ENCODE peak calls at places on chromosomes 6 and 20, in four cellular contexts. B is upper lobe of right lung, L is Panc1, J is H1. E is an unnamed sample.

GRCh38 chr6:163170294-163170883 is 244.1 kb upstream of the QKI start:
- DNase-seq in J (no peak), L (peak), B (no peak), E (no peak)

GRCh38 chr6:126067080-126067479 is 80.7 kb downstream of the TRMT11 start:
- DNase-seq in J (no peak), B (no peak), L (no peak), E (no peak)

GRCh38 chr6:81171991-81172740 is 580.3 kb downstream of the TENT5A start:
- DNase-seq in B (no peak), L (no peak), J (no peak), E (no peak)

GRCh38 chr6:4687989-4688947 is 87.9 kb upstream of the CDYL start:
- DNase-seq in B (no peak), L (peak), J (no peak), E (no peak)

GRCh38 chr6:37319856-37320255 is 33.9 kb upstream of the RNF8 start:
- DNase-seq in L (no peak), B (no peak), J (no peak), E (no peak)

GRCh38 chr20:63503524-63503923 is 4.6 kb upstream of the EEF1A2 start:
- DNase-seq in J (no peak), L (no peak), B (no peak), E (no peak)

GRCh38 chr6:140344149-140344913 is 969.9 kb upstream of the CITED2 start:
- DNase-seq in L (no peak), J (no peak), B (no peak), E (no peak)

GRCh38 chr6:23334360-23334759 is 765.0 kb downstream of the HDGFL1 start:
- DNase-seq in J (no peak), B (no peak), L (no peak), E (no peak)

GRCh38 chr6:13065596-13065995 is 262.7 kb downstream of the TBC1D7 start:
- DNase-seq in B (no peak), L (no peak), J (no peak), E (no peak)

GRCh38 chr6:158039571-158040050 is 57.9 kb downstream of the SYNJ2 start:
- DNase-seq in L (no peak), J (no peak), B (peak), E (no peak)

GRCh38 chr6:151284431-151285060 is 44.8 kb downstream of the AKAP12 start:
- DNase-seq in B (no peak), J (no peak), L (no peak), E (no peak)

GRCh38 chr20:20955837-20956236 is 150.3 kb downstream of the LINC00237 start:
- DNase-seq in L (no peak), B (no peak), J (no peak), E (no peak)

GRCh38 chr6:99894815-99895214 is 99.2 kb downstream of the MCHR2 start:
- DNase-seq in J (no peak), B (no peak), L (no peak), E (no peak)

GRCh38 chr6:89200706-89201215 is 16.4 kb downstream of the GABRR1 start:
- DNase-seq in B (no peak), L (no peak), J (no peak), E (no peak)

GRCh38 chr20:33733654-33734576 is 2.1 kb downstream of the ZNF341 start:
- DNase-seq in B (no peak), L (no peak), J (no peak), E (no peak)

GRCh38 chr20:40863337-40863919 is 165.2 kb upstream of the TOP1 start:
- DNase-seq in B (no peak), J (no peak), L (no peak), E (no peak)

GRCh38 chr6:118456982-118457381 is 91.1 kb upstream of the PLN start:
- DNase-seq in L (no peak), J (no peak), B (no peak), E (no peak)

GRCh38 chr6:56475736-56476457 is 166.8 kb downstream of the DST start:
- DNase-seq in J (no peak), L (no peak), B (no peak), E (no peak)

GRCh38 chr6:146905313-146905712 is 298.9 kb upstream of the STXBP5 start:
- DNase-seq in L (no peak), J (no peak), B (no peak), E (peak)

GRCh38 chr20:34177060-34177459 is 64.2 kb upstream of the ASIP start:
- DNase-seq in B (no peak), L (no peak), J (no peak), E (no peak)

GRCh38 chr6:53189554-53189953 is 40.9 kb upstream of the GCM1 start:
- DNase-seq in B (no peak), L (no peak), J (no peak), E (no peak)

GRCh38 chr20:2750343-2751251 is 49.8 kb downstream of the CPXM1 start:
- DNase-seq in L (no peak), J (no peak), B (peak), E (no peak)

GRCh38 chr6:44113396-44113795 is 13.9 kb downstream of the MRPL14 start:
- DNase-seq in L (no peak), B (no peak), J (no peak), E (no peak)

DNA sequence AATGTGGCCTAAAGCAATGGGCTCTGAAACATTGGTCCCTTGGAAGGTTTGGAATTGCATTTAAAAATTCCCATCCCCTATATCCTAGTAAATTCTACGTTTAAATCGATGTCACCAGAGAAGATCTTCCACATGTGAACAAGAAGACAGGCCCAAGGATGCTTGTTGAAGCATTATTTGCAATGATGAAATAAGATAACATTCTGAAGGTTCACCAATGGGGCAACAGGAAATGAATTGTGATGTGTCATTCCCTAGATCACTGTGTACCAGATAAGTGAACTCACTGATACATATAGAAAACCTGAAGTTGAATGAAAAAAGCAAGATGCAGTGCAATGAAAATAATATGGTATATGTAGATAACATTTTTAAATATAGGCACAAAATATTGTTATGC is 464.3 kb upstream of the BTBD3 start:
- DNase-seq in B (no peak), L (peak), J (no peak), E (no peak)
- H3K27ac ChIP-seq in B (no peak), L (peak), J (no peak), E (no peak)

DNA sequence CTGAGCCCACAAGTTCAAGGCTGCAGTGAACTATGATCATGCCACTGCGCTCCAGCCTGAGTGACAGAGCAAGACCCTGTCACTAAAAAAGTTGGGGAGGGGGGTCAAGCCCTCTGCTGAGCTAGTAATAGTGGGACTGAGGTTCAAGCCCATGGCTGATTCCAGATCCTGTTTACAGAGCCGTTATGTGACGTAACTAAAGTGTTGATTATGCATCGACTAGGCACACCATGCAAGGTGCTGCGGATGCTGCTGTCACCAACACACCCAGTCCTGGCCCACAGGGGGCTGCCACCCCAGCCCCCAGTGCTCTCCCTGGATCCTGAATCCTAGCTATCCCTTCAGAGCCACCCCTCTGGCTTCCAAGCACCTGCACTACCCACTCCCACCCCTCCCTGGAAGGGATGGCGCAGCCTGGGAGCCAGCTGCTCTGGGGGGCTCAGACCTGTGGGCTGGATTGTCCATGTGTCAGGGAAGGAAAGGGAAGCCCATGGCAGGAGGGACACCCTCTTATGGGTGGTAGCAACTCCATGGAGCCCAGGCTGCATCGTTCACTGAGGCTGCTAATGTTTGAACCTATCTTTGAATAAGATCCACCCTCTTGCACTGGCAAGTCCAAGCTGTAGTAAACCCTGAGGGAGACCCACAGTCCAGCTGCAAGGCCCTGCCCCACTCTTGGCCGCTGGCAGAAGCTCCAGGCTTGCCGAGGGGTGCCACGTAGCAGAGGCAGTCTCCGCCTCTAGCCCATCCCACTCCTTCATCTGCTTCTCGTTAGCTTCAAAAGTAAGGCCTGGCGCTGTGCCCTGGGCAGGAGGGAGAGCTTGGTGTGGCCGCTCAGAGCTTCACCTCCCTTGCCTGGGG is 95.0 kb downstream of the SNX5 start:
- DNase-seq in L (no peak), B (peak), J (no peak), E (no peak)
- H3K4me3 ChIP-seq in L (no peak), B (no peak), J (no peak), E (no peak)

DNA sequence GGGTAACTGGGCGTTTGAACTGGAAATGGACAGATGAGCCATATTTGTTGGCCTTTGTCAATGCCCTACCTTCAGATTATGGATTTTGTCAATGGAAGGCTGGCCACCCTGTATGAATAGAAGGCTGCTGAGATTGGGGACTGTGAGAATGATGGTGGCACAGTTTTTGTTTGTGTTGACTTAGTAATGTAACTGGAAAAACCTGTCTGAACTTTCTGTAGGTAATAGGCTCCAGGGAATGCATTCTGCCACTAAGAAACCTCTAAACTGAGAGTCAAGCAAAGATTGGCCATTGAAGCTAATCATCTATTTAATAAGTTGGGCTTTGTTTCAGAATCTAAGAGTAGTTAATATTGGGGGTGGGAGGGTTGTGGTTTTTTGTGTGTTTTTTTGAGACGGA is 97.5 kb downstream of the FOXO3 start:
- DNase-seq in J (no peak), B (no peak), L (no peak), E (no peak)
- H3K27ac ChIP-seq in J (no peak), B (no peak), L (no peak), E (no peak)

GRCh38 chr20:44171775-44172571 is 15.0 kb downstream of the JPH2 start:
- DNase-seq in B (no peak), L (no peak), J (no peak), E (no peak)
- H3K4me3 ChIP-seq in B (no peak), L (no peak), J (no peak), E (no peak)

GRCh38 chr20:36969478-36970186 is 18.1 kb upstream of the SAMHD1 start:
- DNase-seq in B (no peak), L (no peak), J (no peak), E (no peak)
- H3K27ac ChIP-seq in B (peak), L (no peak), J (no peak), E (no peak)

GRCh38 chr6:116511424-116512131 is at the start of gene CALHM5:
- DNase-seq in B (no peak), J (no peak), L (peak), E (no peak)
- H3K4me3 ChIP-seq in B (peak), J (no peak), L (no peak), E (peak)